ENCODE peak calls at places on chromosomes 13 and 19, in nine cellular contexts. One of them, this sample, is unnamed.

GRCh38 chr13:94199135-94199534 is 280.3 kb downstream of the DCT start:
- DNase-seq in NCI-H1436: no peak
- DNase-seq in right lobe of liver: no peak
- DNase-seq in kidney tubule cell: no peak
- DNase-seq in MCF 10A: no peak
- DNase-seq in fibroblast of lung: no peak
- DNase-seq in HT1080: no peak
- DNase-seq in CD4-positive, alpha-beta memory T cell: no peak
- DNase-seq in HEK293T: no peak
- DNase-seq in this sample: no peak

GRCh38 chr13:22777207-22777606 is 403.6 kb upstream of the SGCG start:
- DNase-seq in NCI-H1436: no peak
- DNase-seq in right lobe of liver: no peak
- DNase-seq in kidney tubule cell: no peak
- DNase-seq in MCF 10A: no peak
- DNase-seq in fibroblast of lung: no peak
- DNase-seq in HT1080: no peak
- DNase-seq in CD4-positive, alpha-beta memory T cell: no peak
- DNase-seq in HEK293T: no peak
- DNase-seq in this sample: no peak

GRCh38 chr13:75418997-75419396 is 63.0 kb downstream of the TBC1D4 start:
- DNase-seq in NCI-H1436: no peak
- DNase-seq in right lobe of liver: no peak
- DNase-seq in kidney tubule cell: no peak
- DNase-seq in MCF 10A: peak; percentile 78
- DNase-seq in fibroblast of lung: peak; percentile 62
- DNase-seq in HT1080: no peak
- DNase-seq in CD4-positive, alpha-beta memory T cell: no peak
- DNase-seq in HEK293T: no peak
- DNase-seq in this sample: no peak

GRCh38 chr13:40665754-40666057 is 735 bp downstream of the FOXO1 start:
- DNase-seq in NCI-H1436: no peak
- DNase-seq in right lobe of liver: no peak
- DNase-seq in kidney tubule cell: no peak
- DNase-seq in MCF 10A: no peak
- DNase-seq in fibroblast of lung: peak; percentile 24
- DNase-seq in HT1080: no peak
- DNase-seq in CD4-positive, alpha-beta memory T cell: peak; percentile 60
- DNase-seq in HEK293T: peak; percentile 44
- DNase-seq in this sample: no peak

GRCh38 chr13:27489456-27489855 is 39.1 kb upstream of the MTIF3 start:
- DNase-seq in NCI-H1436: no peak
- DNase-seq in right lobe of liver: no peak
- DNase-seq in kidney tubule cell: no peak
- DNase-seq in MCF 10A: no peak
- DNase-seq in fibroblast of lung: no peak
- DNase-seq in HT1080: no peak
- DNase-seq in CD4-positive, alpha-beta memory T cell: no peak
- DNase-seq in HEK293T: no peak
- DNase-seq in this sample: no peak

GRCh38 chr19:28553005-28553404 is 659.9 kb downstream of the UQCRFS1 start:
- DNase-seq in NCI-H1436: no peak
- DNase-seq in right lobe of liver: no peak
- DNase-seq in kidney tubule cell: no peak
- DNase-seq in MCF 10A: no peak
- DNase-seq in fibroblast of lung: no peak
- DNase-seq in HT1080: peak; percentile 70
- DNase-seq in CD4-positive, alpha-beta memory T cell: no peak
- DNase-seq in HEK293T: no peak
- DNase-seq in this sample: no peak

GRCh38 chr19:5480427-5480836 is 25.2 kb downstream of the ZNRF4 start:
- DNase-seq in NCI-H1436: peak; percentile 13
- DNase-seq in right lobe of liver: no peak
- DNase-seq in kidney tubule cell: peak; percentile 22
- DNase-seq in MCF 10A: peak; percentile 49
- DNase-seq in fibroblast of lung: peak; percentile 14
- DNase-seq in HT1080: no peak
- DNase-seq in CD4-positive, alpha-beta memory T cell: no peak
- DNase-seq in HEK293T: peak; percentile 69
- DNase-seq in this sample: peak; percentile 22

GRCh38 chr13:49412749-49413148 is 31.1 kb downstream of the CAB39L start:
- DNase-seq in NCI-H1436: no peak
- DNase-seq in right lobe of liver: no peak
- DNase-seq in kidney tubule cell: no peak
- DNase-seq in MCF 10A: no peak
- DNase-seq in fibroblast of lung: no peak
- DNase-seq in HT1080: no peak
- DNase-seq in CD4-positive, alpha-beta memory T cell: no peak
- DNase-seq in HEK293T: no peak
- DNase-seq in this sample: no peak

GRCh38 chr13:111854403-111854802 is 212.5 kb upstream of the SOX1 start:
- DNase-seq in NCI-H1436: no peak
- DNase-seq in right lobe of liver: no peak
- DNase-seq in kidney tubule cell: no peak
- DNase-seq in MCF 10A: no peak
- DNase-seq in fibroblast of lung: no peak
- DNase-seq in HT1080: no peak
- DNase-seq in CD4-positive, alpha-beta memory T cell: no peak
- DNase-seq in HEK293T: no peak
- DNase-seq in this sample: no peak

GRCh38 chr13:36310417-36311108 is 12.9 kb upstream of the CCDC169 start:
- DNase-seq in NCI-H1436: no peak
- DNase-seq in right lobe of liver: no peak
- DNase-seq in kidney tubule cell: no peak
- DNase-seq in MCF 10A: no peak
- DNase-seq in fibroblast of lung: no peak
- DNase-seq in HT1080: no peak
- DNase-seq in CD4-positive, alpha-beta memory T cell: no peak
- DNase-seq in HEK293T: no peak
- DNase-seq in this sample: no peak

GRCh38 chr13:113164492-113164891 is 6.0 kb downstream of the PROZ start:
- DNase-seq in NCI-H1436: no peak
- DNase-seq in right lobe of liver: no peak
- DNase-seq in kidney tubule cell: no peak
- DNase-seq in MCF 10A: no peak
- DNase-seq in fibroblast of lung: no peak
- DNase-seq in HT1080: no peak
- DNase-seq in CD4-positive, alpha-beta memory T cell: no peak
- DNase-seq in HEK293T: no peak
- DNase-seq in this sample: no peak

GRCh38 chr19:29683009-29683408 is 17.7 kb downstream of the PLEKHF1 start:
- DNase-seq in NCI-H1436: no peak
- DNase-seq in right lobe of liver: no peak
- DNase-seq in kidney tubule cell: peak; percentile 20
- DNase-seq in MCF 10A: no peak
- DNase-seq in fibroblast of lung: no peak
- DNase-seq in HT1080: peak; percentile 20
- DNase-seq in CD4-positive, alpha-beta memory T cell: no peak
- DNase-seq in HEK293T: no peak
- DNase-seq in this sample: peak; percentile 23

GRCh38 chr13:62997038-62997619 is 1581.5 kb upstream of the PCDH20 start:
- DNase-seq in NCI-H1436: no peak
- DNase-seq in right lobe of liver: no peak
- DNase-seq in kidney tubule cell: no peak
- DNase-seq in MCF 10A: no peak
- DNase-seq in fibroblast of lung: no peak
- DNase-seq in HT1080: peak; percentile 10
- DNase-seq in CD4-positive, alpha-beta memory T cell: no peak
- DNase-seq in HEK293T: no peak
- DNase-seq in this sample: no peak

GRCh38 chr13:44312898-44313551 is 60.6 kb upstream of the SERP2 start:
- DNase-seq in NCI-H1436: no peak
- DNase-seq in right lobe of liver: no peak
- DNase-seq in kidney tubule cell: peak; percentile 93
- DNase-seq in MCF 10A: peak; percentile 94
- DNase-seq in fibroblast of lung: peak; percentile 92
- DNase-seq in HT1080: peak; percentile 97
- DNase-seq in CD4-positive, alpha-beta memory T cell: no peak
- DNase-seq in HEK293T: no peak
- DNase-seq in this sample: no peak

GRCh38 chr13:19596960-19597361 is 35.6 kb upstream of the TPTE2 start:
- DNase-seq in NCI-H1436: no peak
- DNase-seq in right lobe of liver: peak; percentile 25
- DNase-seq in kidney tubule cell: peak; percentile 87
- DNase-seq in MCF 10A: peak; percentile 60
- DNase-seq in fibroblast of lung: peak; percentile 60
- DNase-seq in HT1080: peak; percentile 87
- DNase-seq in CD4-positive, alpha-beta memory T cell: no peak
- DNase-seq in HEK293T: no peak
- DNase-seq in this sample: no peak

GRCh38 chr13:26749285-26749684 is 11.3 kb downstream of the GPR12 start:
- DNase-seq in NCI-H1436: no peak
- DNase-seq in right lobe of liver: no peak
- DNase-seq in kidney tubule cell: no peak
- DNase-seq in MCF 10A: peak; percentile 3
- DNase-seq in fibroblast of lung: no peak
- DNase-seq in HT1080: no peak
- DNase-seq in CD4-positive, alpha-beta memory T cell: no peak
- DNase-seq in HEK293T: no peak
- DNase-seq in this sample: no peak

GRCh38 chr13:23509781-23510543 is 60.2 kb upstream of the TNFRSF19 start:
- DNase-seq in NCI-H1436: no peak
- DNase-seq in right lobe of liver: no peak
- DNase-seq in kidney tubule cell: peak; percentile 84
- DNase-seq in MCF 10A: peak; percentile 0
- DNase-seq in fibroblast of lung: peak; percentile 73
- DNase-seq in HT1080: peak; percentile 72
- DNase-seq in CD4-positive, alpha-beta memory T cell: no peak
- DNase-seq in HEK293T: no peak
- DNase-seq in this sample: no peak